ENCODE peak calls at places on chromosomes 5 and 9, in six cellular contexts. O is psoas muscle, V is fibroblast of lung, S is coronary artery, D is H1, Z is bronchial epithelial cell. U is an unnamed sample.

GRCh38 chr5:99334936-99335335 is 406.1 kb upstream of the CHD1 start:
- DNase-seq in V (no peak), D (no peak), S (no peak), O (no peak), Z (no peak), U (no peak)

GRCh38 chr5:142627371-142628217 is 58.3 kb downstream of the FGF1 start:
- DNase-seq in V (no peak), S (no peak), Z (peak), O (no peak), D (no peak), U (no peak)

GRCh38 chr5:38922199-38922598 is 76.4 kb downstream of the OSMR start:
- DNase-seq in V (peak), Z (peak), D (peak), S (no peak), O (no peak), U (no peak)

GRCh38 chr5:14153932-14154646 is 10.9 kb downstream of the TRIO start:
- DNase-seq in S (peak), Z (peak), V (peak), D (no peak), O (peak), U (no peak)

GRCh38 chr5:78791416-78792100 is 143.0 kb upstream of the LHFPL2 start:
- DNase-seq in Z (no peak), O (no peak), D (no peak), S (no peak), V (no peak), U (no peak)

GRCh38 chr9:113911850-113912249 is 35.7 kb downstream of the ZNF618 start:
- DNase-seq in Z (no peak), O (no peak), D (peak), V (no peak), S (no peak), U (no peak)

GRCh38 chr9:92097997-92098482 is 17.2 kb downstream of the SPTLC1 start:
- DNase-seq in V (peak), S (peak), D (no peak), Z (peak), O (peak), U (peak)

GRCh38 chr9:137175345-137175961 is 3.6 kb upstream of the TMEM210 start:
- DNase-seq in D (peak), S (no peak), V (no peak), Z (no peak), O (no peak), U (no peak)

GRCh38 chr9:36082928-36083327 is 46.2 kb downstream of the RECK start:
- DNase-seq in D (no peak), S (no peak), O (no peak), Z (no peak), V (no peak), U (no peak)

GRCh38 chr5:113546711-113547159 is 33.2 kb downstream of the YTHDC2 start:
- DNase-seq in O (no peak), V (peak), D (no peak), Z (peak), S (no peak), U (no peak)

GRCh38 chr9:17064558-17064957 is 70.3 kb upstream of the CNTLN start:
- DNase-seq in V (no peak), S (no peak), O (no peak), D (no peak), Z (no peak), U (no peak)

GRCh38 chr9:73020877-73021276 is 68.0 kb upstream of the ALDH1A1 start:
- DNase-seq in O (no peak), V (no peak), D (no peak), Z (no peak), S (no peak), U (no peak)

GRCh38 chr5:482506-482905 is 39.5 kb downstream of the EXOC3 start:
- DNase-seq in Z (no peak), D (no peak), S (no peak), O (no peak), V (no peak), U (no peak)

GRCh38 chr5:34499001-34499734 is 157.0 kb upstream of the RAI14 start:
- DNase-seq in V (peak), S (no peak), O (no peak), Z (peak), D (no peak), U (no peak)

GRCh38 chr9:76486151-76486550 is 27.2 kb downstream of the GCNT1 start:
- DNase-seq in D (no peak), V (peak), Z (no peak), S (no peak), O (no peak), U (no peak)

GRCh38 chr5:67268233-67269011 is 71.8 kb upstream of the CD180 start:
- DNase-seq in Z (peak), S (peak), D (no peak), O (peak), V (peak), U (no peak)

GRCh38 chr5:8184455-8185063 is 315.6 kb downstream of the MTRR start:
- DNase-seq in O (no peak), Z (peak), S (no peak), V (no peak), D (peak), U (no peak)

GRCh38 chr9:77427256-77427927 is 220.7 kb downstream of the GNA14 start:
- DNase-seq in S (no peak), V (no peak), Z (no peak), O (no peak), D (no peak), U (no peak)

GRCh38 chr9:111362526-111362925 is 32.5 kb upstream of the OR2K2 start:
- DNase-seq in V (no peak), Z (no peak), D (no peak), O (no peak), S (no peak), U (no peak)

GRCh38 chr5:78108564-78108963 is 185.9 kb downstream of the AP3B1 start:
- DNase-seq in Z (no peak), V (no peak), O (no peak), D (no peak), S (no peak), U (no peak)

GRCh38 chr5:76604838-76605237 is 18.4 kb downstream of the F2RL2 start:
- DNase-seq in S (no peak), O (no peak), D (no peak), Z (peak), V (peak), U (no peak)

GRCh38 chr9:93576296-93577044 is at the start of gene PHF2:
- DNase-seq in Z (no peak), S (peak), V (no peak), O (no peak), D (no peak), U (peak)

GRCh38 chr5:17365756-17366155 is 132.3 kb upstream of the TAF11L2 start:
- DNase-seq in V (peak), Z (no peak), S (no peak), O (no peak), D (no peak), U (no peak)

GRCh38 chr5:84635235-84636055 is 250.8 kb upstream of the EDIL3 start:
- DNase-seq in Z (no peak), S (no peak), D (no peak), V (no peak), O (peak), U (no peak)

GRCh38 chr5:101045689-101046088 is 142.6 kb upstream of the ST8SIA4 start:
- DNase-seq in Z (peak), S (no peak), O (no peak), D (no peak), V (peak), U (no peak)

GRCh38 chr9:6902423-6902822 is 144.7 kb downstream of the KDM4C start:
- DNase-seq in D (no peak), S (no peak), Z (peak), V (peak), O (no peak), U (no peak)

GRCh38 chr9:118418887-118419620 is 714.9 kb downstream of the TLR4 start:
- DNase-seq in D (no peak), Z (peak), V (peak), O (no peak), S (no peak), U (no peak)

GRCh38 chr9:77897292-77897691 is 134.3 kb downstream of the GNAQ start:
- DNase-seq in V (peak), O (no peak), Z (no peak), S (no peak), D (no peak), U (no peak)

GRCh38 chr9:96413312-96414221 is 4.6 kb downstream of the ZNF367 start:
- DNase-seq in V (no peak), D (no peak), Z (no peak), O (no peak), S (no peak), U (no peak)
- H3K4me3 ChIP-seq in V (no peak), D (no peak), Z (no peak), O (no peak), S (no peak), U (peak)

GRCh38 chr5:134245101-134245604 is 19.3 kb upstream of the PPP2CA start:
- DNase-seq in S (no peak), V (peak), D (no peak), Z (peak), O (no peak), U (no peak)

GRCh38 chr5:134236820-134237219 is 10.9 kb upstream of the PPP2CA start:
- DNase-seq in O (no peak), S (no peak), V (no peak), Z (no peak), D (no peak), U (no peak)

GRCh38 chr5:134236208-134236761 is 10.4 kb upstream of the PPP2CA start:
- DNase-seq in O (no peak), D (no peak), S (no peak), V (peak), Z (no peak), U (no peak)

GRCh38 chr5:134242146-134242545 is 16.3 kb upstream of the PPP2CA start:
- DNase-seq in O (peak), Z (peak), D (no peak), S (no peak), V (peak), U (no peak)

DNA sequence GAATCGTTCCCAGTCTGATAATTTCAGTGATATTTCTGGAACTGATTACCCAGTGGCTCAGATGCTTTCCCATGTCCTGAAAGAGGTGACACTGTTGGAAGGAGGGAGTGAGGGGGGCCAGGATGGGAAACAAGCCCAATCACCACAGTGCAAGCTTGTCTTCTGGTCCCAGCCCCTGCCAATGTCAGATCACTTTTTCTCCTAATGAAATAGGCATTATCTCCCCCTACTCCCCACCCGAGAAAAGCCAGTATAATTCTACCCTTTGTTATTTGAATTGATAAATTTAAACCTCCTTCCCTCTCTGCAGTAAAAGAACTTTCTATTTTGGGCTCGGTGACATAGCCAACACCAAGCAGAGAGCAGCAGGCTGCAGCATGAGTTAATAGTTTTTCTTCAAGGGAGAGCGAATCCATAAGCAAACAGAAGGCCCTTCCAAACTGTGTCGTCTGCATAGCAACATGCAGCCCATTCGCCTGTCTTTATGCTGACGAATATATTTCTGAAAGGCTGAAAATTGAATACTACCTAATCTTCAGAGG is 14.6 kb upstream of the PPP2CA start:
- DNase-seq in S (no peak), O (no peak), Z (peak), V (peak), D (no peak), U (no peak)
- H3K4me3 ChIP-seq in S (peak), O (peak), Z (no peak), V (peak), D (no peak), U (no peak)

DNA sequence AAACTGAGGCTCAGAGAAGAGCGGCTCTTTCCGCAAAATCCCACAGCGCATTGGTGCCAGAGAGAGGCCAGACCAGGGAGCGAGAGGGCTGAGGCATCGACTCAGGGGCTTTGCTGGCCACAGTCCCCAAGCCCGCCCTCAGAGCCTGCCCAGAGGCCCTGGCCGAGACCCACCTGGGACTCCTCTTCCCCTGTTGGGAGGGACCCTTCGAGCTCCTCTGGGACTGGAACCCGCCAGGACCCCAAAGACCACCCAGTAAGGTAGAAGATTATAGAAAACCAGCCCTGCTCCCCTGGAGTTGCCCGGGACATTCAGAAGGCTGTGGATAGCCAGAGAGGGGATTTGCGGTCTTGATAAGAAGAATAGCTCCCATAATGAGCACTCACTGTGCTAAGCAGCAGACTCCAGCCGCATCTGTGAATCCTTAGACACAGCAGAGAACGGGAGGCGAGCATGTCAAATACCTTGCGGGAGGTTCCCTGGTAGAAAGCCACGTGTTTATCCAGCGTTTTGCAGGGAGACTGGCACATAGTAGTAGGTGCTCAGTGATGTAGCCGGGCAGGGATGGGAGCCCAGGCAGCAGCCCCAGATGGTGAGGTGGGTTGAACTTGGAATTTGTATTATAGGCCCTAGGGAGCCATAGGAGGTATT is 651 bp upstream of the AK1 start:
- DNase-seq in Z (no peak), V (no peak), S (no peak), D (peak), O (no peak), U (no peak)
- H3K4me3 ChIP-seq in Z (peak), V (peak), S (peak), D (peak), O (peak), U (no peak)

DNA sequence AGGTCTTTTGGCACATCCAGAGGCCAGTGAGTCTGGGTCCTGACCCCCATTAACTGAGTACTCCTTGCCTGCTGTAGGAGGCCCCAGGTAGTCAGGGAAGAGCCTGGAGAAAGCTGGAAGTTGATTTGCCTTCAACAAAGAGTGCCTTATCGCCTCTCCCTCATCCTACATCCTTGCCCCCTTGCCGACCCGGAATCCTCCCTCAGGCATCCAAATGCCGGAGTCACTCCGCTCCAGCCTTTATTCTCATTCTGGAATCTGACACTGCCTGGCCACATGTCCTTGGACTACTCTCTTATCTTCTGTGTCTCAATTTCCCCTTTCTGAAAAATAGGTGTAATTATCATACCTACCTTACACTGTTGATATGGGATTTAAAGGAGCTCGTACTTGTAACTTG is 39.1 kb upstream of the KLF4 start:
- DNase-seq in S (no peak), O (no peak), Z (no peak), D (no peak), V (no peak), U (no peak)
- H3K4me3 ChIP-seq in S (no peak), O (no peak), Z (no peak), D (no peak), V (no peak), U (no peak)

GRCh38 chr5:83472508-83473343 is 1.2 kb downstream of the VCAN start:
- DNase-seq in S (peak), O (peak), D (peak), Z (no peak), V (peak), U (no peak)
- H3K4me3 ChIP-seq in S (peak), O (peak), D (peak), Z (peak), V (peak), U (peak)

DNA sequence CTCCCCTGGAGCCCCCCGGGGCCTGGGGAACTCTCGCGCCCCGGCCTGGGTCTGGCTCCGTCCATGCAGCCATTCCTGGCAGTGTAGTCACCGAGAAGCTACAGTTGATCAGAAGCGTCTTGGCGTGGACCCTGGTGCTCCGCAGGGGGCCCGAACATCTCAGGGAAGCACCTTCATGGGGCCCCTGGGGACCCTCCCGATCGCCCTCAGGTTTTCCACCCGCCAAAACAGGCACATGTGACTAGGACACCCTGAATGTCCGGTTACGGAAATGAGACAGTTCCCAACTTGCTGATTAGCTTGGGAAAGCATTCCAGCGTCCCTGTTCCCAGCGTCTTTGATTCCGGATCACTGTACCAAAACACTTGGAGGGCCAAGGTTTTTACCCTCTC is 470 bp downstream of the FBXO4 start:
- DNase-seq in V (peak), S (peak), O (peak), Z (peak), D (peak), U (no peak)
- H3K4me3 ChIP-seq in V (peak), S (peak), O (peak), Z (peak), D (peak), U (peak)

GRCh38 chr5:124397290-124397689 is 349.1 kb downstream of the ZNF608 start:
- DNase-seq in Z (no peak), D (no peak), V (no peak), S (no peak), O (no peak), U (no peak)

GRCh38 chr5:124393564-124394379 is 352.7 kb downstream of the ZNF608 start:
- DNase-seq in D (no peak), Z (no peak), S (no peak), O (no peak), V (no peak), U (no peak)

GRCh38 chr5:124394700-124395099 is 351.7 kb downstream of the ZNF608 start:
- DNase-seq in D (no peak), V (no peak), S (no peak), Z (no peak), O (no peak), U (no peak)

GRCh38 chr5:124395899-124396298 is 350.5 kb downstream of the ZNF608 start:
- DNase-seq in S (no peak), Z (no peak), O (no peak), V (no peak), D (no peak), U (no peak)

GRCh38 chr5:124395287-124395686 is 351.2 kb downstream of the ZNF608 start:
- DNase-seq in D (no peak), S (no peak), O (no peak), Z (no peak), V (peak), U (no peak)
- H3K4me3 ChIP-seq in D (no peak), S (no peak), O (no peak), Z (no peak), V (no peak), U (no peak)

GRCh38 chr5:74863726-74864125 is 2.5 kb downstream of the FAM169A start:
- DNase-seq in Z (peak), V (no peak), S (no peak), O (no peak), D (no peak), U (no peak)

GRCh38 chr5:74865799-74866652 is at the start of gene FAM169A:
- DNase-seq in O (no peak), V (peak), D (peak), S (no peak), Z (peak), U (peak)

GRCh38 chr5:74864823-74865222 is 1.4 kb downstream of the FAM169A start:
- DNase-seq in S (no peak), Z (peak), V (no peak), O (no peak), D (no peak), U (no peak)

GRCh38 chr5:74865293-74865798 is 841 bp downstream of the FAM169A start:
- DNase-seq in D (no peak), V (no peak), Z (no peak), S (no peak), O (no peak), U (no peak)

DNA sequence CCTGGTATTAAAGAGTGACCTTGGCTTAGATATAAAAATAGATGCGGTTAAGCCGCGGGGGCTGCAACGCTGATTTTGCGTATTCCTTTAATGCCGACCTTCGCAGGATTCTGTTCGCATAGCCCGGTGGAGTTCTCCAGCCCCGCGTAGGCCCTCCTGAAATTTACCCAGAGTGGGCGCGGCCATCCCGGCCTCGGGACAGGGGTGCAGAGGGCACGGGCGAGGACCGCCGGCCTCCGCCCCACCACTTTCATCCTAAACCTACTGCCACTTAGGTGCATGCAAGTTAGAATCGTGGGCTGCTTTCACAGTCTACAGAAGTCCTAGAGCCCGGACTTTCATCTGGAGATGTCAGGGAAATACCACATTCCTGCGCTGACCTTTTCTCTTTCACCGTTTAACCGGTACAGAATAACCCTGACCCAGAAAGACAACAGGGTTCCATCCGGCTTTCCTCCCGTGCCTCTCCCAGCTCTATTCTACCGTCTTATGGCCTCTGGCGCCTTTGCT is 521 bp upstream of the FAM169A start:
- DNase-seq in O (no peak), V (peak), S (no peak), D (peak), Z (no peak), U (no peak)
- H3K4me3 ChIP-seq in O (peak), V (peak), S (peak), D (peak), Z (peak), U (peak)